ENCODE peak calls at places on chromosomes 2 and 18, in seven cellular contexts. One of them, this sample, is unnamed.

GRCh38 chr2:113276906-113277425 is 1.8 kb downstream of the PAX8 start:
- DNase-seq in left colon: no peak
- DNase-seq in RCC 7860: peak
- DNase-seq in stimulated activated CD4-positive, alpha-beta T cell treated with anti-CD3 and anti-CD28 coated beads, Interleukin-12 subunit alpha, Interleukin-12 subunit beta, amount 100 ng/mL, for 4 hours: no peak
- DNase-seq in GM23248: no peak
- DNase-seq in fibroblast of mammary gland: no peak
- DNase-seq in AML-193: no peak
- DNase-seq in this sample: no peak

GRCh38 chr18:44589709-44590108 is 91.0 kb upstream of the SETBP1 start:
- DNase-seq in left colon: no peak
- DNase-seq in RCC 7860: peak
- DNase-seq in stimulated activated CD4-positive, alpha-beta T cell treated with anti-CD3 and anti-CD28 coated beads, Interleukin-12 subunit alpha, Interleukin-12 subunit beta, amount 100 ng/mL, for 4 hours: no peak
- DNase-seq in GM23248: peak
- DNase-seq in fibroblast of mammary gland: peak
- DNase-seq in AML-193: no peak
- DNase-seq in this sample: no peak

GRCh38 chr2:232535761-232536530 is 3.5 kb upstream of the CHRNG start:
- DNase-seq in left colon: no peak
- DNase-seq in RCC 7860: no peak
- DNase-seq in stimulated activated CD4-positive, alpha-beta T cell treated with anti-CD3 and anti-CD28 coated beads, Interleukin-12 subunit alpha, Interleukin-12 subunit beta, amount 100 ng/mL, for 4 hours: no peak
- DNase-seq in GM23248: no peak
- DNase-seq in fibroblast of mammary gland: no peak
- DNase-seq in AML-193: no peak
- DNase-seq in this sample: no peak

GRCh38 chr2:74597456-74597855 is 42.9 kb downstream of the DOK1 start:
- DNase-seq in left colon: no peak
- DNase-seq in RCC 7860: no peak
- DNase-seq in stimulated activated CD4-positive, alpha-beta T cell treated with anti-CD3 and anti-CD28 coated beads, Interleukin-12 subunit alpha, Interleukin-12 subunit beta, amount 100 ng/mL, for 4 hours: no peak
- DNase-seq in GM23248: no peak
- DNase-seq in fibroblast of mammary gland: peak
- DNase-seq in AML-193: no peak
- DNase-seq in this sample: no peak

GRCh38 chr2:224343226-224343625 is 58.7 kb downstream of the FAM124B start:
- DNase-seq in left colon: no peak
- DNase-seq in RCC 7860: no peak
- DNase-seq in stimulated activated CD4-positive, alpha-beta T cell treated with anti-CD3 and anti-CD28 coated beads, Interleukin-12 subunit alpha, Interleukin-12 subunit beta, amount 100 ng/mL, for 4 hours: no peak
- DNase-seq in GM23248: no peak
- DNase-seq in fibroblast of mammary gland: no peak
- DNase-seq in AML-193: no peak
- DNase-seq in this sample: no peak

GRCh38 chr18:9139400-9140039 is 2.9 kb downstream of the ANKRD12 start:
- DNase-seq in left colon: no peak
- DNase-seq in RCC 7860: no peak
- DNase-seq in stimulated activated CD4-positive, alpha-beta T cell treated with anti-CD3 and anti-CD28 coated beads, Interleukin-12 subunit alpha, Interleukin-12 subunit beta, amount 100 ng/mL, for 4 hours: no peak
- DNase-seq in GM23248: peak
- DNase-seq in fibroblast of mammary gland: no peak
- DNase-seq in AML-193: no peak
- DNase-seq in this sample: no peak

GRCh38 chr2:152613235-152613634 is 104.0 kb downstream of the PRPF40A start:
- DNase-seq in left colon: no peak
- DNase-seq in RCC 7860: no peak
- DNase-seq in stimulated activated CD4-positive, alpha-beta T cell treated with anti-CD3 and anti-CD28 coated beads, Interleukin-12 subunit alpha, Interleukin-12 subunit beta, amount 100 ng/mL, for 4 hours: no peak
- DNase-seq in GM23248: peak
- DNase-seq in fibroblast of mammary gland: peak
- DNase-seq in AML-193: peak
- DNase-seq in this sample: no peak

GRCh38 chr2:37357461-37358008 is 13.1 kb downstream of the QPCT start:
- DNase-seq in left colon: no peak
- DNase-seq in RCC 7860: no peak
- DNase-seq in stimulated activated CD4-positive, alpha-beta T cell treated with anti-CD3 and anti-CD28 coated beads, Interleukin-12 subunit alpha, Interleukin-12 subunit beta, amount 100 ng/mL, for 4 hours: no peak
- DNase-seq in GM23248: peak
- DNase-seq in fibroblast of mammary gland: peak
- DNase-seq in AML-193: no peak
- DNase-seq in this sample: no peak

GRCh38 chr2:204503869-204504268 is 41.4 kb upstream of the PARD3B start:
- DNase-seq in left colon: no peak
- DNase-seq in RCC 7860: peak
- DNase-seq in stimulated activated CD4-positive, alpha-beta T cell treated with anti-CD3 and anti-CD28 coated beads, Interleukin-12 subunit alpha, Interleukin-12 subunit beta, amount 100 ng/mL, for 4 hours: no peak
- DNase-seq in GM23248: no peak
- DNase-seq in fibroblast of mammary gland: peak
- DNase-seq in AML-193: no peak
- DNase-seq in this sample: no peak

GRCh38 chr18:50757358-50757757 is 62.5 kb downstream of the MRO start:
- DNase-seq in left colon: no peak
- DNase-seq in RCC 7860: no peak
- DNase-seq in stimulated activated CD4-positive, alpha-beta T cell treated with anti-CD3 and anti-CD28 coated beads, Interleukin-12 subunit alpha, Interleukin-12 subunit beta, amount 100 ng/mL, for 4 hours: no peak
- DNase-seq in GM23248: no peak
- DNase-seq in fibroblast of mammary gland: no peak
- DNase-seq in AML-193: no peak
- DNase-seq in this sample: no peak

GRCh38 chr2:239369631-239370161 is 31.1 kb downstream of the HDAC4 start:
- DNase-seq in left colon: no peak
- DNase-seq in RCC 7860: no peak
- DNase-seq in stimulated activated CD4-positive, alpha-beta T cell treated with anti-CD3 and anti-CD28 coated beads, Interleukin-12 subunit alpha, Interleukin-12 subunit beta, amount 100 ng/mL, for 4 hours: peak
- DNase-seq in GM23248: no peak
- DNase-seq in fibroblast of mammary gland: no peak
- DNase-seq in AML-193: no peak
- DNase-seq in this sample: peak

GRCh38 chr2:151423760-151424159 is 14.1 kb downstream of the RIF1 start:
- DNase-seq in left colon: no peak
- DNase-seq in RCC 7860: no peak
- DNase-seq in stimulated activated CD4-positive, alpha-beta T cell treated with anti-CD3 and anti-CD28 coated beads, Interleukin-12 subunit alpha, Interleukin-12 subunit beta, amount 100 ng/mL, for 4 hours: no peak
- DNase-seq in GM23248: no peak
- DNase-seq in fibroblast of mammary gland: no peak
- DNase-seq in AML-193: no peak
- DNase-seq in this sample: no peak

GRCh38 chr18:62122330-62122729 is 64.5 kb downstream of the PIGN start:
- DNase-seq in left colon: no peak
- DNase-seq in RCC 7860: no peak
- DNase-seq in stimulated activated CD4-positive, alpha-beta T cell treated with anti-CD3 and anti-CD28 coated beads, Interleukin-12 subunit alpha, Interleukin-12 subunit beta, amount 100 ng/mL, for 4 hours: no peak
- DNase-seq in GM23248: no peak
- DNase-seq in fibroblast of mammary gland: no peak
- DNase-seq in AML-193: no peak
- DNase-seq in this sample: no peak

GRCh38 chr2:215830313-215830712 is 183.0 kb downstream of the MREG start:
- DNase-seq in left colon: peak
- DNase-seq in RCC 7860: peak
- DNase-seq in stimulated activated CD4-positive, alpha-beta T cell treated with anti-CD3 and anti-CD28 coated beads, Interleukin-12 subunit alpha, Interleukin-12 subunit beta, amount 100 ng/mL, for 4 hours: no peak
- DNase-seq in GM23248: peak
- DNase-seq in fibroblast of mammary gland: peak
- DNase-seq in AML-193: no peak
- DNase-seq in this sample: no peak

GRCh38 chr18:63336366-63337099 is 17.0 kb upstream of the BCL2 start:
- DNase-seq in left colon: no peak
- DNase-seq in RCC 7860: peak
- DNase-seq in stimulated activated CD4-positive, alpha-beta T cell treated with anti-CD3 and anti-CD28 coated beads, Interleukin-12 subunit alpha, Interleukin-12 subunit beta, amount 100 ng/mL, for 4 hours: no peak
- DNase-seq in GM23248: peak
- DNase-seq in fibroblast of mammary gland: peak
- DNase-seq in AML-193: no peak
- DNase-seq in this sample: no peak